ENCODE peak calls at places on chromosomes 2 and 18, in ten cellular contexts. P, U, J, G, X, V, B, I, Z and D are unnamed samples.

GRCh38 chr2:177264539-177265385 is at the start of gene NFE2L2:
- DNase-seq in P (peak; percentile 96), U (peak; percentile 95), J (peak; percentile 95), G (peak; percentile 86), X (peak; percentile 62), V (peak; percentile 91), B (peak; percentile 95), I (peak; percentile 73), Z (peak; percentile 93), D (peak; percentile 78)

GRCh38 chr18:79405019-79405780 is 9.5 kb downstream of the NFATC1 start:
- DNase-seq in P (no peak), U (no peak), J (no peak), G (no peak), X (no peak), V (no peak), B (no peak), I (no peak), Z (no peak), D (no peak)

GRCh38 chr2:233434666-233435375 is 80.5 kb downstream of the DGKD start:
- DNase-seq in P (no peak), U (no peak), J (no peak), G (no peak), X (no peak), V (no peak), B (no peak), I (no peak), Z (no peak), D (no peak)

GRCh38 chr18:78696698-78697435 is 282.8 kb upstream of the SALL3 start:
- DNase-seq in P (no peak), U (no peak), J (no peak), G (no peak), X (no peak), V (no peak), B (no peak), I (no peak), Z (no peak), D (no peak)

GRCh38 chr18:58657081-58657480 is 14.2 kb upstream of the MALT1 start:
- DNase-seq in P (no peak), U (no peak), J (no peak), G (no peak), X (no peak), V (no peak), B (no peak), I (no peak), Z (no peak), D (no peak)

GRCh38 chr2:185202416-185202815 is 536.2 kb upstream of the FSIP2 start:
- DNase-seq in P (no peak), U (no peak), J (no peak), G (no peak), X (no peak), V (no peak), B (no peak), I (no peak), Z (no peak), D (no peak)

GRCh38 chr2:191625016-191625415 is 52.9 kb upstream of the NABP1 start:
- DNase-seq in P (no peak), U (no peak), J (no peak), G (no peak), X (no peak), V (peak; percentile 69), B (peak; percentile 10), I (peak; percentile 64), Z (peak; percentile 60), D (no peak)

GRCh38 chr2:36672199-36672598 is 24.3 kb upstream of the VIT start:
- DNase-seq in P (peak; percentile 75), U (peak; percentile 55), J (peak; percentile 26), G (peak; percentile 67), X (peak; percentile 32), V (peak; percentile 33), B (no peak), I (peak; percentile 53), Z (peak; percentile 26), D (peak; percentile 69)

DNA sequence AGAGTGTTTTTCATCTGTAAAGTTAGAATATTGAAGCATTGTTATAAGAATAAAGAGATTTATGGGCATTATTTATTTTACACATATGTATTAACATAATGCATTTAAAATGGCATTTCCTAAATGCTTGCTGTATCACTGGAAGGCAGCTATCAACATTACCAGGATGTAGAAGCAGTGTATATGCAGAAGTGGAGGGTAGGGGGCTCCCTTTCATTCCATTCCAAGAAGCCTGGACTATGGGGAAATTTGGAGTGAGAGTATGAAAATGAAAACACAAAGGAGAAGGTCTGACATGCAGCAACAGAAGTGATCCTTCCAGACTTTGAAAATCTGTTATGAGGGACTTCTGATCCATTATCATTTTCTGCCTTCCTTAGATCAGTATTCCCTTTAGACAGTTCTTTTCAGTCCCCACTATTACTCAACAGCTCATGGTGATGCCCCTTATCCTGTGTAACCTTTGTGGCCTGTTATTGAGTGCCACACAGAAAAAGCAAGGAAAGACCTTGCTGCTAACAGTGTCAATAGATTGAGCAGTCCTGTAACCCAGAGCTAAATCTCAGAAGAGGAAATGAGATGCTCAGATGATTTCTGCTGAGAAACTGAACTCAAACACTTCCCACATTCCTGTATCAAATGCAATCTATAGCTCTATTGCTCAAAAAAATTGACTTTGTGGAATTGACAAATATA is 216.6 kb downstream of the HNMT start:
- DNase-seq in P (no peak), U (no peak), J (no peak), G (peak; percentile 10), X (no peak), V (no peak), B (peak; percentile 2), I (no peak), Z (no peak), D (peak; percentile 17)
- H3K9me2 ChIP-seq in P (no peaks in the 10 kb centered on the region), U (no peaks in the 10 kb centered on the region), J (no peaks in the 10 kb centered on the region), G (no peaks in the 10 kb centered on the region), X (no peaks in the 10 kb centered on the region), V (no peaks in the 10 kb centered on the region), B (no peaks in the 10 kb centered on the region), I (no peaks in the 10 kb centered on the region), Z (no peaks in the 10 kb centered on the region), D (peaks cover 3% of the 10 kb centered on the region)

GRCh38 chr2:8152392-8153257 is 529.2 kb upstream of the ID2 start:
- DNase-seq in P (no peak), U (peak; percentile 92), J (no peak), G (no peak), X (no peak), V (no peak), B (no peak), I (no peak), Z (peak; percentile 86), D (no peak)

GRCh38 chr2:8157621-8158020 is 524.2 kb upstream of the ID2 start:
- DNase-seq in P (no peak), U (no peak), J (no peak), G (no peak), X (no peak), V (no peak), B (no peak), I (no peak), Z (no peak), D (no peak)

GRCh38 chr2:8153258-8153718 is 528.6 kb upstream of the ID2 start:
- DNase-seq in P (no peak), U (no peak), J (no peak), G (no peak), X (no peak), V (no peak), B (no peak), I (no peak), Z (no peak), D (no peak)

GRCh38 chr2:8154270-8154669 is 527.6 kb upstream of the ID2 start:
- DNase-seq in P (no peak), U (no peak), J (no peak), G (peak; percentile 60), X (no peak), V (no peak), B (no peak), I (no peak), Z (peak; percentile 13), D (no peak)

DNA sequence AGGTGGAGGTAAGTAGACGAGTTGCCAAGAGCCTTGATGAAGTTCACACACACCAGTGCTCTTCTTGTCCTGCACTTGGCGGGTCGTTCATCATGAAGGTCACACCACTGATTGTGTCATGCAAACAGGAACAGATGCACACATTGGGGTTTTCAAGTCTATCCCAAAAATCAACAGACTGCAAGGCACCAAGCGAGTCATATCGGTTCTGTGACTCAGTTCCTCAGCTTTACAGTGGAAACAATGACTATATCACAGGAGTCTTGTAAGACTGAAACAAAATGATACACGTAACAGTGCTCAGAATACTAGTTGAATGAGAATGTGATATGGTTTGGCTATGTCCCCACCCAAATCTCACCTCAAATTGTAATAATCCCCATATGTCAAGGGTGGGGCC is 526.9 kb upstream of the ID2 start:
- DNase-seq in P (peak; percentile 87), U (no peak), J (no peak), G (peak; percentile 28), X (no peak), V (no peak), B (no peak), I (no peak), Z (no peak), D (no peak)
- H3K9me2 ChIP-seq in P (no peaks in the 10 kb centered on the region), U (no peaks in the 10 kb centered on the region), J (no peaks in the 10 kb centered on the region), G (no peaks in the 10 kb centered on the region), X (no peaks in the 10 kb centered on the region), V (no peaks in the 10 kb centered on the region), B (no peaks in the 10 kb centered on the region), I (no peaks in the 10 kb centered on the region), Z (no peaks in the 10 kb centered on the region), D (peaks cover 8% of the 10 kb centered on the region)

GRCh38 chr2:230947908-230948365 is 22.9 kb upstream of the GPR55 start:
- DNase-seq in P (no peak), U (no peak), J (no peak), G (no peak), X (no peak), V (no peak), B (no peak), I (no peak), Z (no peak), D (no peak)

GRCh38 chr2:230944804-230945372 is 19.8 kb upstream of the GPR55 start:
- DNase-seq in P (no peak), U (no peak), J (no peak), G (no peak), X (no peak), V (no peak), B (no peak), I (no peak), Z (no peak), D (peak; percentile 40)

GRCh38 chr2:230946429-230947234 is 21.6 kb upstream of the GPR55 start:
- DNase-seq in P (no peak), U (no peak), J (no peak), G (no peak), X (no peak), V (no peak), B (no peak), I (no peak), Z (no peak), D (no peak)

GRCh38 chr2:230949966-230950832 is 25.2 kb upstream of the GPR55 start:
- DNase-seq in P (no peak), U (no peak), J (no peak), G (no peak), X (no peak), V (no peak), B (no peak), I (no peak), Z (no peak), D (no peak)

GRCh38 chr2:230947235-230947576 is 22.2 kb upstream of the GPR55 start:
- DNase-seq in P (no peak), U (no peak), J (no peak), G (no peak), X (no peak), V (no peak), B (no peak), I (no peak), Z (no peak), D (no peak)
- H3K9me2 ChIP-seq in P (no peaks in the 10 kb centered on the region), U (no peaks in the 10 kb centered on the region), J (no peaks in the 10 kb centered on the region), G (no peaks in the 10 kb centered on the region), X (no peaks in the 10 kb centered on the region), V (no peaks in the 10 kb centered on the region), B (no peaks in the 10 kb centered on the region), I (no peaks in the 10 kb centered on the region), Z (no peaks in the 10 kb centered on the region), D (no peaks in the 10 kb centered on the region)

DNA sequence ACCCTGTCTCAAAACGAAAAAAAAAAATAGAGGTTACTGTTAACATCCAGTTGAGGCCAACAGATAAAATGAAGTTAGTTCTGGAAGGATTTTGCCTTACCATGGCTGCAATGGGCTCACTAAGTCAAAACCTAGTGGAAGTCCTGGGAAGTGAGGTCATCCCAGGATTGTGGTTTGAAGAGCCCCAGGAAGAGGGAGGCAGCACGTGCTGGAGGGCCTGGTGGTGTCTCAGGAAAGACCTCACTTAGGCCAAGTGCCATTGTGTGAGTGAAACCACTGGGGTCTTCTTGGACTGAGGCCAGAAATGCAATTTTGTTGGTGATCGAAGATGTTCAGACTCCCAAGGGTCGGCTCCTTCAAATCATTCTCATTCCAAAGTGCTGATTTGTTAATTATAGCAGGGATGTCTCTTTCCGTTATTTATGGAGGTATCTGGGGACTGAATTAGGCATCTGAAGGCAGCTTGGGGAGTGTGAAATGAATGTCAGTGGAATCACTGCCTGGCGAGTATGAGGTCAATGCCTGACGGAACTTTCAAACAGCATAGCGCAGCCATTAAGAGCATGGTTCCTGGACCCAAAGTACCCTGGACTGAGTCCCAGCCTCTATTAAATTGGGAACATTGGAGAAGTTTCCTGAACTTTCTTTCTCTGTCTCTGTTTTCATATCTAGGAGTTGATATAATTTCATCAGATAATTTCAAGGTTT is 60.1 kb downstream of the IL1R2 start:
- DNase-seq in P (peak; percentile 77), U (no peak), J (no peak), G (no peak), X (no peak), V (no peak), B (no peak), I (no peak), Z (no peak), D (no peak)
- H3K9me2 ChIP-seq in P (no peaks in the 10 kb centered on the region), U (no peaks in the 10 kb centered on the region), J (no peaks in the 10 kb centered on the region), G (no peaks in the 10 kb centered on the region), X (no peaks in the 10 kb centered on the region), V (no peaks in the 10 kb centered on the region), B (no peaks in the 10 kb centered on the region), I (no peaks in the 10 kb centered on the region), Z (no peaks in the 10 kb centered on the region), D (peaks cover 6% of the 10 kb centered on the region)